ENCODE peak calls at places on chromosomes 12 and 14, in four cellular contexts. One of them, this sample, is unnamed.
A peak's percentile ranks its signal among the peaks of the same experiment; 100 is the strongest.

GRCh38 chr12:52350786-52351185 is 16.5 kb downstream of the KRT85 start:
- DNase-seq in IMR-90: no peak
- DNase-seq in KG1: no peak
- DNase-seq in memory B cell: no peak
- DNase-seq in this sample: no peak

GRCh38 chr14:103627073-103628025 is 1.7 kb upstream of the KLC1 start:
- DNase-seq in IMR-90: no peak
- DNase-seq in KG1: no peak
- DNase-seq in memory B cell: no peak
- DNase-seq in this sample: no peak

GRCh38 chr12:94570161-94570560 is 80.2 kb downstream of the TMCC3 start:
- DNase-seq in IMR-90: peak; percentile 28
- DNase-seq in memory B cell: no peak
- DNase-seq in KG1: no peak
- DNase-seq in this sample: peak; percentile 7

GRCh38 chr12:6262211-6262610 is 48.3 kb upstream of the PLEKHG6 start:
- DNase-seq in KG1: no peak
- DNase-seq in memory B cell: no peak
- DNase-seq in IMR-90: no peak
- DNase-seq in this sample: no peak

GRCh38 chr14:38016497-38016896 is 191.2 kb upstream of the SSTR1 start:
- DNase-seq in memory B cell: no peak
- DNase-seq in IMR-90: no peak
- DNase-seq in KG1: no peak
- DNase-seq in this sample: peak; percentile 12

GRCh38 chr12:78703820-78704525 is 160.6 kb upstream of the SYT1 start:
- DNase-seq in KG1: no peak
- DNase-seq in memory B cell: no peak
- DNase-seq in IMR-90: peak; percentile 91
- DNase-seq in this sample: peak; percentile 94

GRCh38 chr14:63542231-63542999 is 762 bp downstream of the PPP2R5E start:
- DNase-seq in memory B cell: peak; percentile 3
- DNase-seq in KG1: no peak
- DNase-seq in IMR-90: no peak
- DNase-seq in this sample: peak; percentile 33

GRCh38 chr12:94100990-94101901 is 47.1 kb upstream of the PLXNC1 start:
- DNase-seq in IMR-90: peak; percentile 58
- DNase-seq in memory B cell: peak; percentile 77
- DNase-seq in KG1: peak; percentile 46
- DNase-seq in this sample: peak; percentile 78

GRCh38 chr12:82363990-82364389 is 5.7 kb downstream of the METTL25 start:
- DNase-seq in IMR-90: no peak
- DNase-seq in memory B cell: no peak
- DNase-seq in KG1: no peak
- DNase-seq in this sample: no peak

GRCh38 chr12:121917950-121918678 is at the start of gene CFAP251:
- DNase-seq in KG1: no peak
- DNase-seq in IMR-90: peak; percentile 58
- DNase-seq in memory B cell: peak; percentile 92
- DNase-seq in this sample: peak; percentile 85

GRCh38 chr14:55373784-55374725 is 37.6 kb downstream of the ATG14 start:
- DNase-seq in IMR-90: peak; percentile 77
- DNase-seq in memory B cell: no peak
- DNase-seq in KG1: no peak
- DNase-seq in this sample: peak; percentile 60